ENCODE peak calls at places on chromosomes 6 and 20, in eight cellular contexts. One of them, this sample, is unnamed.

GRCh38 chr20:689348-689747 is 13.7 kb upstream of the SCRT2 start:
- DNase-seq in stomach: no peak
- DNase-seq in RWPE1: no peak
- DNase-seq in psoas muscle: no peak
- DNase-seq in heart left ventricle: no peak
- DNase-seq in testis: no peak
- DNase-seq in A673: no peak
- DNase-seq in ascending aorta: no peak
- DNase-seq in this sample: no peak

GRCh38 chr6:116087437-116088027 is 13.1 kb upstream of the NT5DC1 start:
- DNase-seq in psoas muscle: no peak
- DNase-seq in stomach: no peak
- DNase-seq in A673: no peak
- DNase-seq in RWPE1: peak; percentile 64
- DNase-seq in heart left ventricle: no peak
- DNase-seq in ascending aorta: no peak
- DNase-seq in testis: no peak
- DNase-seq in this sample: no peak

GRCh38 chr6:3237761-3238662 is 10.6 kb upstream of the TUBB2B start:
- DNase-seq in A673: no peak
- DNase-seq in RWPE1: no peak
- DNase-seq in heart left ventricle: no peak
- DNase-seq in ascending aorta: no peak
- DNase-seq in stomach: no peak
- DNase-seq in testis: no peak
- DNase-seq in psoas muscle: no peak
- DNase-seq in this sample: no peak

GRCh38 chr6:168035661-168036616 is 38.5 kb downstream of the KIF25 start:
- DNase-seq in stomach: no peak
- DNase-seq in A673: peak; percentile 56
- DNase-seq in ascending aorta: no peak
- DNase-seq in testis: no peak
- DNase-seq in psoas muscle: no peak
- DNase-seq in RWPE1: peak; percentile 38
- DNase-seq in heart left ventricle: peak; percentile 44
- DNase-seq in this sample: no peak

GRCh38 chr6:149234051-149234962 is 83.2 kb upstream of the TAB2 start:
- DNase-seq in psoas muscle: no peak
- DNase-seq in heart left ventricle: no peak
- DNase-seq in A673: no peak
- DNase-seq in RWPE1: peak; percentile 67
- DNase-seq in stomach: no peak
- DNase-seq in ascending aorta: no peak
- DNase-seq in testis: no peak
- DNase-seq in this sample: no peak

GRCh38 chr6:66926060-66926459 is 1219.0 kb upstream of the EYS start:
- DNase-seq in psoas muscle: no peak
- DNase-seq in ascending aorta: no peak
- DNase-seq in stomach: no peak
- DNase-seq in testis: no peak
- DNase-seq in RWPE1: no peak
- DNase-seq in A673: peak; percentile 45
- DNase-seq in heart left ventricle: no peak
- DNase-seq in this sample: no peak

GRCh38 chr6:158816329-158816728 is 2.8 kb downstream of the EZR start:
- DNase-seq in heart left ventricle: no peak
- DNase-seq in testis: peak; percentile 34
- DNase-seq in A673: no peak
- DNase-seq in stomach: no peak
- DNase-seq in ascending aorta: no peak
- DNase-seq in RWPE1: no peak
- DNase-seq in psoas muscle: no peak
- DNase-seq in this sample: no peak

GRCh38 chr6:20487669-20488375 is 46.4 kb upstream of the CDKAL1 start:
- DNase-seq in psoas muscle: no peak
- DNase-seq in RWPE1: no peak
- DNase-seq in stomach: no peak
- DNase-seq in testis: no peak
- DNase-seq in ascending aorta: no peak
- DNase-seq in heart left ventricle: no peak
- DNase-seq in A673: no peak
- DNase-seq in this sample: no peak

GRCh38 chr6:27161946-27162603 is 85.4 kb upstream of the PRSS16 start:
- DNase-seq in testis: peak; percentile 56
- DNase-seq in heart left ventricle: no peak
- DNase-seq in ascending aorta: no peak
- DNase-seq in stomach: no peak
- DNase-seq in psoas muscle: no peak
- DNase-seq in RWPE1: no peak
- DNase-seq in A673: peak; percentile 75
- DNase-seq in this sample: no peak

GRCh38 chr6:88653936-88654335 is 309.5 kb downstream of the RNGTT start:
- DNase-seq in heart left ventricle: no peak
- DNase-seq in ascending aorta: no peak
- DNase-seq in stomach: no peak
- DNase-seq in psoas muscle: no peak
- DNase-seq in A673: no peak
- DNase-seq in RWPE1: no peak
- DNase-seq in testis: no peak
- DNase-seq in this sample: no peak

GRCh38 chr20:41005361-41005729 is 23.3 kb upstream of the TOP1 start:
- DNase-seq in ascending aorta: peak; percentile 67
- DNase-seq in testis: peak; percentile 83
- DNase-seq in psoas muscle: peak; percentile 82
- DNase-seq in A673: peak; percentile 96
- DNase-seq in RWPE1: peak; percentile 96
- DNase-seq in heart left ventricle: peak; percentile 85
- DNase-seq in stomach: peak; percentile 94
- DNase-seq in this sample: no peak

GRCh38 chr6:63997217-63997616 is 361.6 kb downstream of the PHF3 start:
- DNase-seq in ascending aorta: no peak
- DNase-seq in A673: no peak
- DNase-seq in psoas muscle: no peak
- DNase-seq in heart left ventricle: no peak
- DNase-seq in RWPE1: no peak
- DNase-seq in testis: no peak
- DNase-seq in stomach: no peak
- DNase-seq in this sample: no peak

GRCh38 chr6:143539723-143540122 is 28.2 kb upstream of the FUCA2 start:
- DNase-seq in ascending aorta: no peak
- DNase-seq in A673: no peak
- DNase-seq in testis: no peak
- DNase-seq in psoas muscle: no peak
- DNase-seq in RWPE1: no peak
- DNase-seq in stomach: no peak
- DNase-seq in heart left ventricle: no peak
- DNase-seq in this sample: no peak

GRCh38 chr6:93940381-93940780 is 521.0 kb upstream of the EPHA7 start:
- DNase-seq in testis: no peak
- DNase-seq in heart left ventricle: no peak
- DNase-seq in stomach: no peak
- DNase-seq in psoas muscle: no peak
- DNase-seq in A673: peak; percentile 13
- DNase-seq in RWPE1: no peak
- DNase-seq in ascending aorta: no peak
- DNase-seq in this sample: no peak

GRCh38 chr20:41293269-41294037 is 24.1 kb downstream of the ZHX3 start:
- DNase-seq in heart left ventricle: no peak
- DNase-seq in psoas muscle: no peak
- DNase-seq in A673: no peak
- DNase-seq in RWPE1: no peak
- DNase-seq in stomach: no peak
- DNase-seq in testis: peak; percentile 28
- DNase-seq in ascending aorta: no peak
- DNase-seq in this sample: no peak

GRCh38 chr6:135880066-135880972 is 28.8 kb downstream of the PDE7B start:
- DNase-seq in stomach: no peak
- DNase-seq in A673: no peak
- DNase-seq in ascending aorta: no peak
- DNase-seq in RWPE1: no peak
- DNase-seq in testis: no peak
- DNase-seq in heart left ventricle: no peak
- DNase-seq in psoas muscle: no peak
- DNase-seq in this sample: peak; percentile 35

GRCh38 chr6:37205997-37206340 is 36.0 kb downstream of the PIM1 start:
- DNase-seq in ascending aorta: no peak
- DNase-seq in heart left ventricle: no peak
- DNase-seq in psoas muscle: no peak
- DNase-seq in testis: no peak
- DNase-seq in stomach: no peak
- DNase-seq in A673: no peak
- DNase-seq in RWPE1: no peak
- DNase-seq in this sample: no peak

GRCh38 chr6:88984152-88984551 is 20.7 kb upstream of the RNGTT start:
- DNase-seq in A673: no peak
- DNase-seq in heart left ventricle: no peak
- DNase-seq in testis: no peak
- DNase-seq in stomach: no peak
- DNase-seq in ascending aorta: no peak
- DNase-seq in RWPE1: no peak
- DNase-seq in psoas muscle: no peak
- DNase-seq in this sample: no peak

GRCh38 chr20:62143118-62143975 is at the start of the genes PSMA7 and SS18L1:
- DNase-seq in RWPE1: peak; percentile 92
- DNase-seq in psoas muscle: peak; percentile 91
- DNase-seq in A673: peak; percentile 95
- DNase-seq in ascending aorta: no peak
- DNase-seq in testis: peak; percentile 84
- DNase-seq in heart left ventricle: peak; percentile 91
- DNase-seq in stomach: peak; percentile 89
- DNase-seq in this sample: peak; percentile 86

GRCh38 chr20:62142252-62143117 is 709 bp downstream of the PSMA7 start:
- DNase-seq in ascending aorta: no peak
- DNase-seq in testis: no peak
- DNase-seq in stomach: peak; percentile 36
- DNase-seq in psoas muscle: peak; percentile 44
- DNase-seq in A673: peak; percentile 22
- DNase-seq in heart left ventricle: no peak
- DNase-seq in RWPE1: no peak
- DNase-seq in this sample: no peak

GRCh38 chr20:62139636-62140035 is 3.6 kb downstream of the PSMA7 start:
- DNase-seq in A673: no peak
- DNase-seq in RWPE1: no peak
- DNase-seq in testis: no peak
- DNase-seq in psoas muscle: no peak
- DNase-seq in stomach: no peak
- DNase-seq in heart left ventricle: no peak
- DNase-seq in ascending aorta: no peak
- DNase-seq in this sample: no peak

GRCh38 chr20:62141043-62141396 is 2.2 kb downstream of the PSMA7 start:
- DNase-seq in heart left ventricle: no peak
- DNase-seq in A673: no peak
- DNase-seq in stomach: no peak
- DNase-seq in RWPE1: no peak
- DNase-seq in psoas muscle: no peak
- DNase-seq in ascending aorta: no peak
- DNase-seq in testis: no peak
- DNase-seq in this sample: no peak

GRCh38 chr20:62141397-62142251 is 1.6 kb downstream of the PSMA7 start:
- DNase-seq in testis: no peak
- DNase-seq in stomach: no peak
- DNase-seq in RWPE1: no peak
- DNase-seq in A673: peak; percentile 38
- DNase-seq in ascending aorta: no peak
- DNase-seq in heart left ventricle: no peak
- DNase-seq in psoas muscle: no peak
- DNase-seq in this sample: no peak
- TF ChIP-seq CTCF in testis: peak; percentile 11
- TF ChIP-seq CTCF in stomach: peak; percentile 30
- TF ChIP-seq CTCF in RWPE1: no peak
- TF ChIP-seq CTCF in A673: peak; percentile 55
- TF ChIP-seq CTCF in ascending aorta: no peak
- TF ChIP-seq CTCF in heart left ventricle: peak; percentile 29
- TF ChIP-seq CTCF in psoas muscle: no peak
- TF ChIP-seq CTCF in this sample: no peak

GRCh38 chr20:44717986-44718385 is 2.8 kb downstream of the CCN5 start:
- DNase-seq in ascending aorta: no peak
- DNase-seq in psoas muscle: no peak
- DNase-seq in A673: no peak
- DNase-seq in testis: no peak
- DNase-seq in heart left ventricle: no peak
- DNase-seq in stomach: no peak
- DNase-seq in RWPE1: no peak
- DNase-seq in this sample: no peak
- TF ChIP-seq CTCF in ascending aorta: no peak
- TF ChIP-seq CTCF in psoas muscle: no peak
- TF ChIP-seq CTCF in A673: peak; percentile 15
- TF ChIP-seq CTCF in testis: peak; percentile 37
- TF ChIP-seq CTCF in heart left ventricle: peak; percentile 6
- TF ChIP-seq CTCF in stomach: no peak
- TF ChIP-seq CTCF in RWPE1: no peak
- TF ChIP-seq CTCF in this sample: no peak

DNA sequence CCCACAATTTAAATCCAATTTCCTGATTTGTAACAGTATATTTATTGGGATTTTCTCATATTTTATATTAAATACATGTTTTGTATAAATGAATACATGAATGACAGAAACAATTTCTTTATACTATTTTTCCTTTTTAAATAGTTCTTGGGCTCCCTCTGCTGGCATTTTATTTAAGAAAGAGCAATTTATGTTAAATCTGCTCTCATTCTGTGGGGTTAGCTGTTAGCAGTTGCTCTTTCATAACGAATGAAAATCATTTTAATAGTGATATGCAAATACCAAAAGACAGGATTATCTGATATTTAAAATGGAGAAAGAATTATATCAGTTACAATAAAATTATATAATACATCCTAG is 118.3 kb downstream of the RALGAPA2 start:
- DNase-seq in heart left ventricle: no peak
- DNase-seq in RWPE1: peak; percentile 26
- DNase-seq in psoas muscle: no peak
- DNase-seq in testis: no peak
- DNase-seq in A673: peak; percentile 51
- DNase-seq in stomach: no peak
- DNase-seq in ascending aorta: no peak
- DNase-seq in this sample: no peak
- TF ChIP-seq CTCF in heart left ventricle: no peak
- TF ChIP-seq CTCF in RWPE1: peak; percentile 12
- TF ChIP-seq CTCF in psoas muscle: no peak
- TF ChIP-seq CTCF in testis: no peak
- TF ChIP-seq CTCF in A673: peak; percentile 32
- TF ChIP-seq CTCF in stomach: no peak
- TF ChIP-seq CTCF in ascending aorta: peak; percentile 11
- TF ChIP-seq CTCF in this sample: peak; percentile 44

DNA sequence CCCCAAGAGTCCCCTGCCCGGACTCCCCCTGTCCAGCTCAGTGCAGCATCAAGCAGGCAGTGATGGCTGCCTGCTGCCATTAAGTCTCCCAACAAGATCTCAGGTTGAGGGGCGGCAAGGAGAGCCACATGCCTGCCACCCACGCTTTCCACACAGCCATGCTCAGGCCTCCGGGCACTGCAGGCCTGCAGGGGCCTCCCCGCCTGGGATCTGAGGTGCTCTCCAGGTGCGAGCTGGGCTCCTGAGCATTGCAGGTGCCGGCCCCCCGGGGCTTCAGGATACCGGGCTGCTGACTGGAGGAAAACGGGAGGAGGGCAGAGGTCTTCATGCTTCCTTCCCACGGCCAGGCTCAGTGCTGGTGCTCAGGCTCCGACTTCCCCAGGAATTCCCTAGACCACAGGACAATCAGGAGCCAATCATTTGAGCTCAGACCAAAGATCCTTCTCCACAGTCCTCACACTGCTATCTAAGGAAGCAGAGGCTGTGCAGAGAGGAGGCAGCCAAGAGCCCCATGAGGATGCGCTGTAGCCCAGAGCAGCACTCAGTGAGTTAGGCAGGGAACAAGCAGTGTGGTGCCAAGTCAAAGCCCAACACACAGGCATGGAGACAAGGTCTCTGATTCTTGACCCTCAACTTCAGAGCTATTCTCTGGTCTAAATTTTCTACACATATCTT is 52.7 kb downstream of the PYGB start:
- DNase-seq in stomach: no peak
- DNase-seq in heart left ventricle: no peak
- DNase-seq in psoas muscle: no peak
- DNase-seq in A673: no peak
- DNase-seq in ascending aorta: no peak
- DNase-seq in RWPE1: no peak
- DNase-seq in testis: peak; percentile 51
- DNase-seq in this sample: no peak
- TF ChIP-seq CTCF in stomach: no peak
- TF ChIP-seq CTCF in heart left ventricle: no peak
- TF ChIP-seq CTCF in psoas muscle: no peak
- TF ChIP-seq CTCF in A673: no peak
- TF ChIP-seq CTCF in ascending aorta: no peak
- TF ChIP-seq CTCF in RWPE1: no peak
- TF ChIP-seq CTCF in testis: no peak
- TF ChIP-seq CTCF in this sample: no peak